ENCODE peak calls at places on chromosomes 6 and 20, in seven cellular contexts. S is stomach; Z is uterus; X is ovary; K is CD8-positive, alpha-beta memory T cell; G is heart right ventricle; F is GM23248. U is an unnamed sample.

GRCh38 chr6:142881290-142881689 is 63.7 kb downstream of the HIVEP2 start:
- DNase-seq in S (no peak), Z (no peak), X (no peak), K (no peak), G (no peak), F (peak), U (no peak)

GRCh38 chr6:155483858-155484257 is 28.2 kb upstream of the NOX3 start:
- DNase-seq in S (no peak), Z (no peak), X (no peak), K (no peak), G (no peak), F (peak), U (no peak)

GRCh38 chr6:5937516-5937915 is 69.2 kb downstream of the NRN1 start:
- DNase-seq in S (no peak), Z (no peak), X (no peak), K (no peak), G (no peak), F (no peak), U (no peak)

GRCh38 chr6:76684881-76685280 is 612.4 kb upstream of the IMPG1 start:
- DNase-seq in S (no peak), Z (no peak), X (no peak), K (no peak), G (no peak), F (no peak), U (no peak)

GRCh38 chr6:63525186-63525878 is 46.9 kb upstream of the LOC128125822 start:
- DNase-seq in S (no peak), Z (no peak), X (no peak), K (no peak), G (no peak), F (no peak), U (no peak)

GRCh38 chr6:53728570-53729194 is 63.1 kb upstream of the KLHL31 start:
- DNase-seq in S (peak), Z (peak), X (peak), K (peak), G (peak), F (peak), U (peak)

GRCh38 chr6:110876170-110876773 is 1.7 kb downstream of the AMD1 start:
- DNase-seq in S (peak), Z (peak), X (peak), K (peak), G (peak), F (peak), U (peak)

GRCh38 chr6:6736753-6737654 is 148.5 kb downstream of the LY86 start:
- DNase-seq in S (peak), Z (peak), X (peak), K (no peak), G (peak), F (peak), U (peak)

GRCh38 chr6:90445533-90446108 is 141.3 kb downstream of the MAP3K7 start:
- DNase-seq in S (no peak), Z (no peak), X (no peak), K (no peak), G (no peak), F (no peak), U (no peak)

GRCh38 chr6:14848019-14848418 is 397.9 kb upstream of the JARID2 start:
- DNase-seq in S (no peak), Z (no peak), X (no peak), K (no peak), G (no peak), F (peak), U (no peak)

GRCh38 chr20:13430346-13431002 is 208.3 kb downstream of the TASP1 start:
- DNase-seq in S (no peak), Z (no peak), X (no peak), K (no peak), G (no peak), F (no peak), U (no peak)

GRCh38 chr20:33423141-33423834 is 20.3 kb downstream of the SNTA1 start:
- DNase-seq in S (peak), Z (peak), X (peak), K (no peak), G (peak), F (peak), U (no peak)

GRCh38 chr6:166058064-166058739 is 109.4 kb downstream of the TBXT start:
- DNase-seq in S (no peak), Z (peak), X (peak), K (no peak), G (peak), F (peak), U (no peak)

GRCh38 chr20:17807670-17808069 is 107.9 kb downstream of the BANF2 start:
- DNase-seq in S (no peak), Z (no peak), X (no peak), K (no peak), G (no peak), F (peak), U (no peak)

GRCh38 chr20:61434361-61434781 is 182.3 kb downstream of the CDH4 start:
- DNase-seq in S (no peak), Z (no peak), X (no peak), K (no peak), G (no peak), F (peak), U (no peak)

GRCh38 chr6:48111143-48111506 is at the start of gene PTCHD4:
- DNase-seq in S (no peak), Z (peak), X (no peak), K (no peak), G (peak), F (peak), U (peak)

GRCh38 chr6:13971303-13971702 is 46.6 kb downstream of the RNF182 start:
- DNase-seq in S (no peak), Z (no peak), X (no peak), K (no peak), G (no peak), F (no peak), U (no peak)

GRCh38 chr6:107045733-107046312 is 17.8 kb downstream of the MTRES1 start:
- DNase-seq in S (no peak), Z (no peak), X (no peak), K (no peak), G (no peak), F (no peak), U (no peak)
- H3K4me3 ChIP-seq in S (no peak), Z (no peak), X (no peak), K (no peak), G (no peak), F (no peak), U (no peak)

GRCh38 chr20:19067986-19068385 is 144.5 kb upstream of the SLC24A3 start:
- DNase-seq in S (no peak), Z (no peak), X (no peak), K (no peak), G (no peak), F (no peak), U (no peak)

GRCh38 chr20:19070681-19071441 is 141.6 kb upstream of the SLC24A3 start:
- DNase-seq in S (no peak), Z (no peak), X (no peak), K (no peak), G (no peak), F (no peak), U (no peak)

GRCh38 chr20:19071442-19071717 is 141.1 kb upstream of the SLC24A3 start:
- DNase-seq in S (no peak), Z (no peak), X (no peak), K (no peak), G (no peak), F (no peak), U (no peak)

GRCh38 chr20:19071902-19072498 is 140.4 kb upstream of the SLC24A3 start:
- DNase-seq in S (no peak), Z (no peak), X (no peak), K (no peak), G (no peak), F (no peak), U (no peak)

GRCh38 chr20:19070036-19070435 is 142.4 kb upstream of the SLC24A3 start:
- DNase-seq in S (no peak), Z (no peak), X (no peak), K (no peak), G (no peak), F (no peak), U (no peak)
- H3K27ac ChIP-seq in S (no peak), Z (no peak), X (no peak), K (no peak), G (no peak), F (no peak), U (no peak)

DNA sequence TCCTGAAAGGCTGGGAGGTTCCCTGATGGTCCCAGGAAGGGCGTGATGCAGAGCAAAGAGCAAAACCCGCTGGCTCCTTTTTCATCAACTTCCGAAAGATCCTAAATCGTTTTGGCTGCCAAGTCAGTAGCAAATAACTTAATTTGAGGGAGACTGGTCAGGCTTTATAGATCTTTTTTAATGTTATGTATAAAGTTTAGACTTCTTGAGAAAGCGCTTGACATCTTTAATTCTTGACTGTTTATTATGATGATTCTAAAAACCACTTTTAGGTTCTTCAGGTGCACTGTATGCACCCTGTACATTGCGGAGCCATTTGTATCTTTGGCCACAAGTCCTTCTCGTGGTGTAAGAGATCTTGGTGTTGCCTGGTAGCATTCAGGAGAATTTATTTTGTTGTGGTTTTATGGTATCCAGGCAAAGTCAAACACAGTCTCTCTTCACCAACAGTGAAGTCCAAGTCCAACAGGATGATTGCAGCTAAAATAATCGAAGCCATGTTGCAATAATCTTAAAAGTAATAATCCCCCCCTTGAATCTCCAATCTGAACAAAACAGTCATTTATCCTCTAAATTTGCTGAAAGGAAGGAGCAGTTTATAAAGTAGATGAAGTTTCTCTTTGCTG is 373 bp upstream of the SYNE1 start:
- DNase-seq in S (no peak), Z (no peak), X (no peak), K (no peak), G (no peak), F (peak), U (no peak)
- H3K4me3 ChIP-seq in S (peak), Z (peak), X (peak), K (no peak), G (peak), F (peak), U (peak)

GRCh38 chr6:35371494-35372262 is 29.3 kb downstream of the PPARD start:
- DNase-seq in S (no peak), Z (no peak), X (no peak), K (no peak), G (no peak), F (no peak), U (no peak)
- H3K27ac ChIP-seq in S (no peak), Z (no peak), X (no peak), K (no peak), G (peak), F (peak), U (no peak)